ENCODE peak calls at places on chromosomes 13 and 19, in nine cellular contexts. C, H, L, G, U, F, W, D and B are unnamed samples.

GRCh38 chr19:5775668-5776309 is 8.8 kb downstream of the PRR22 start:
- DNase-seq in U (no peak), W (no peak), H (no peak), C (peak), D (no peak), G (no peak), L (no peak), F (no peak), B (no peak)

GRCh38 chr13:75181906-75182305 is 300.1 kb downstream of the TBC1D4 start:
- DNase-seq in C (peak), W (no peak), G (no peak), F (no peak), U (no peak), H (no peak), L (no peak), D (no peak), B (no peak)

GRCh38 chr13:45362939-45363338 is 22.0 kb upstream of the TPT1 start:
- DNase-seq in D (no peak), U (no peak), L (no peak), H (no peak), F (peak), C (no peak), G (no peak), W (no peak), B (no peak)

GRCh38 chr13:34044660-34045080 is 226.7 kb downstream of the RFC3 start:
- DNase-seq in H (no peak), C (peak), G (no peak), F (no peak), W (no peak), D (no peak), L (no peak), U (no peak), B (no peak)

GRCh38 chr19:55536951-55537740 is at the start of gene SBK2:
- DNase-seq in H (peak), F (no peak), C (no peak), W (no peak), D (no peak), U (no peak), L (no peak), G (no peak), B (no peak)

GRCh38 chr13:109494955-109495354 is 291.4 kb downstream of the IRS2 start:
- DNase-seq in C (peak), H (no peak), F (no peak), W (no peak), U (no peak), G (no peak), D (peak), L (no peak), B (no peak)

GRCh38 chr19:43545981-43546380 is 13.0 kb downstream of the ZNF575 start:
- DNase-seq in U (no peak), W (no peak), F (no peak), C (no peak), D (no peak), H (no peak), L (no peak), G (no peak), B (no peak)

GRCh38 chr19:19459099-19459498 is 53.6 kb downstream of the GATAD2A start:
- DNase-seq in H (no peak), W (no peak), F (peak), C (no peak), U (no peak), L (no peak), D (no peak), G (no peak), B (no peak)

GRCh38 chr19:28239270-28239669 is 973.7 kb downstream of the UQCRFS1 start:
- DNase-seq in D (no peak), H (peak), W (no peak), G (no peak), L (no peak), U (no peak), F (no peak), C (no peak), B (peak)

GRCh38 chr13:100855151-100855550 is 180.6 kb upstream of the TMTC4 start:
- DNase-seq in U (no peak), L (no peak), W (no peak), G (no peak), D (no peak), H (no peak), F (no peak), C (no peak), B (no peak)

GRCh38 chr19:6271721-6272410 is 7.9 kb downstream of the MLLT1 start:
- DNase-seq in H (no peak), G (no peak), F (no peak), D (peak), C (no peak), W (peak), L (no peak), U (peak), B (peak)